ENCODE peak calls at places on chromosomes 13 and 19, in eight cellular contexts. G is body of pancreas, J is sigmoid colon, T is GM12892, W is tibial nerve, D is heart left ventricle, E is HepG2, N is adrenal gland. B is an unnamed sample.

GRCh38 chr19:15331419-15332310 is 674 bp downstream of the BRD4 start:
- DNase-seq in G (peak), J (peak), T (peak), W (no peak), D (peak), E (no peak), N (peak), B (peak)

GRCh38 chr13:50421457-50422130 is 406.4 kb downstream of the KCNRG start:
- DNase-seq in G (no peak), J (no peak), T (no peak), W (no peak), D (no peak), E (no peak), N (no peak), B (no peak)

GRCh38 chr19:16274466-16274865 is 50.2 kb upstream of the KLF2 start:
- DNase-seq in G (no peak), J (no peak), T (no peak), W (no peak), D (no peak), E (no peak), N (no peak), B (no peak)

GRCh38 chr19:46609511-46610412 is 8.6 kb downstream of the CALM3 start:
- DNase-seq in G (peak), J (peak), T (no peak), W (peak), D (peak), E (no peak), N (no peak), B (no peak)

GRCh38 chr13:111396457-111396856 is 76.0 kb downstream of the TEX29 start:
- DNase-seq in G (no peak), J (no peak), T (no peak), W (no peak), D (no peak), E (no peak), N (no peak), B (no peak)

GRCh38 chr13:51000058-51000457 is 90.5 kb downstream of the RNASEH2B start:
- DNase-seq in G (no peak), J (no peak), T (no peak), W (no peak), D (no peak), E (no peak), N (no peak), B (no peak)

GRCh38 chr19:42291437-42291815 is 10.5 kb upstream of the PRR19 start:
- DNase-seq in G (no peak), J (no peak), T (no peak), W (no peak), D (no peak), E (no peak), N (peak), B (no peak)

GRCh38 chr19:11191273-11191755 is 6.0 kb downstream of the KANK2 start:
- DNase-seq in G (peak), J (peak), T (no peak), W (peak), D (peak), E (no peak), N (peak), B (peak)

GRCh38 chr19:45200614-45201013 is 22.0 kb downstream of the BLOC1S3 start:
- DNase-seq in G (peak), J (no peak), T (no peak), W (no peak), D (no peak), E (peak), N (peak), B (no peak)

GRCh38 chr19:18557474-18558201 is at the start of gene KXD1:
- DNase-seq in G (peak), J (peak), T (peak), W (peak), D (peak), E (peak), N (peak), B (peak)
- TF ChIP-seq POLR2A in G (peak), J (peak), T (peak), W (peak), D (no peak), E (peak), N (peak), B (peak)

GRCh38 chr13:40801255-40802217 is 12.1 kb downstream of the SLC25A15 start:
- DNase-seq in G (peak), J (no peak), T (no peak), W (no peak), D (no peak), E (peak), N (no peak), B (no peak)
- TF ChIP-seq POLR2A in G (peak), J (no peak), T (no peak), W (no peak), D (no peak), E (no peak), N (no peak), B (no peak)

GRCh38 chr13:32142956-32143375 is 111.4 kb downstream of the FRY start:
- DNase-seq in G (no peak), J (no peak), T (no peak), W (no peak), D (no peak), E (peak), N (no peak), B (no peak)
- TF ChIP-seq POLR2A in G (no peak), J (no peak), T (no peak), W (no peak), D (no peak), E (no peak), N (no peak), B (no peak)

GRCh38 chr13:46182491-46182877 is 507 bp upstream of the LCP1 start:
- DNase-seq in G (no peak), J (no peak), T (no peak), W (no peak), D (no peak), E (no peak), N (no peak), B (no peak)

GRCh38 chr13:46183018-46183940 is 1.3 kb upstream of the LCP1 start:
- DNase-seq in G (no peak), J (no peak), T (no peak), W (no peak), D (no peak), E (no peak), N (no peak), B (no peak)

GRCh38 chr13:46179576-46180368 is 2.2 kb downstream of the LCP1 start:
- DNase-seq in G (peak), J (no peak), T (no peak), W (no peak), D (peak), E (no peak), N (no peak), B (no peak)

GRCh38 chr13:46180393-46180792 is 1.6 kb downstream of the LCP1 start:
- DNase-seq in G (no peak), J (no peak), T (no peak), W (no peak), D (no peak), E (no peak), N (no peak), B (no peak)

GRCh38 chr13:46181799-46182490 is at the start of gene LCP1:
- DNase-seq in G (no peak), J (no peak), T (no peak), W (no peak), D (no peak), E (no peak), N (no peak), B (no peak)
- TF ChIP-seq POLR2A in G (peak), J (peak), T (peak), W (peak), D (no peak), E (no peak), N (peak), B (no peak)

GRCh38 chr19:7925171-7925837 is 631 bp downstream of the CTXN1 start:
- DNase-seq in G (peak), J (peak), T (peak), W (no peak), D (no peak), E (peak), N (peak), B (peak)

GRCh38 chr19:7927605-7928333 is 1.8 kb upstream of the CTXN1 start:
- DNase-seq in G (no peak), J (no peak), T (no peak), W (no peak), D (no peak), E (no peak), N (peak), B (no peak)

GRCh38 chr19:7926727-7927604 is 1.0 kb upstream of the CTXN1 start:
- DNase-seq in G (no peak), J (no peak), T (no peak), W (no peak), D (no peak), E (no peak), N (no peak), B (no peak)

GRCh38 chr19:7924651-7925170 is 1.2 kb downstream of the CTXN1 start:
- DNase-seq in G (no peak), J (no peak), T (no peak), W (no peak), D (no peak), E (no peak), N (no peak), B (no peak)

GRCh38 chr19:7926021-7926726 is at the start of gene CTXN1:
- DNase-seq in G (peak), J (peak), T (peak), W (peak), D (peak), E (no peak), N (peak), B (peak)
- TF ChIP-seq POLR2A in G (no peak), J (peak), T (peak), W (no peak), D (no peak), E (peak), N (peak), B (no peak)

DNA sequence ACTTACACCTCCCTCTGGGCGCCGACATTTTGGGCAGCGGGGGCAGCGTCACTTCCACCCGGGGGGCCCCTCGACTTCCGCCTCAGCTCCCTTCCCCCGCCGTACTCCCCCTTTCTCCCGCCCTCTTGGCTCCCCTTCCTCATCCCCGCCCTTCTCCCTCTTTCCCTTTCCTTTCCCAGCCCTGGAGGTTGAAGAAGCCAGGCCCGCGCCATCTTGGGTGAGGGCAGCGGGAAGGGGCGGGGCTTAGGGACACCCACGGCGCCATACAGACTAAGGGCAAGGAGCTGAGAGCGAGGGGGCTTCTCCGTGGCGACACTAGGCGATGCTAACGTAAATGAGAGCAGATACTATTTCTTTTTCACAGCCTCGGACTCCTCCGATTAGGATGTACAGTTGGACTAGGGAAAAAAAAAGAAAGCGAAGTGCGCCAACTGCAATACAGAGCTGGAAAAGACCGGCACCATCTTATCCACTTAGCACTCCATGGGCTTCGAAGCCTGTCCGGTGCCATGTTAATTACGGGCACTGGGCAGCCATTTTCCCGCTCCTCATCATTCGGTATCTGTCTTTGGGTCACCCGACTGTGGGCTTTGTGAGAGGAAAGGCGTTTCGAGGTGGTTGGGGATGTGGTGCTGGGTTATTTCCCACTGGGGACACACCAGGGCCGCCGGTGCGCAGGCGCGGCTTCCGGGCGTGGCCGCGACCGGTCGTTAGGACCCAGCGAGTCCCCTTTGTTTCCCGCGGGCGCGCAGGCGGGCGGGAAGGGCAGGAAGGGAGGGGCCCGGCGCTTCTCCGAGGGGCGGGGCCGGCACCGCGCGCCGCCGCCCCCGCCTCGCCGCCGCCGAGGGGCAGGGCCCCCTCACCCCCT is at the start of the genes FIZ1 and ZNF524:
- DNase-seq in G (peak), J (peak), T (peak), W (peak), D (peak), E (peak), N (peak), B (peak)
- TF ChIP-seq POLR2A in G (peak), J (no peak), T (peak), W (no peak), D (no peak), E (peak), N (no peak), B (peak)

GRCh38 chr19:39411832-39412099 is 703 bp upstream of the PLEKHG2 start:
- DNase-seq in G (peak), J (peak), T (no peak), W (peak), D (peak), E (peak), N (peak), B (peak)

GRCh38 chr19:39413903-39414608 is 1.6 kb downstream of the PLEKHG2 start:
- DNase-seq in G (no peak), J (peak), T (no peak), W (no peak), D (no peak), E (peak), N (peak), B (no peak)

GRCh38 chr19:39412100-39412866 is at the start of gene PLEKHG2:
- DNase-seq in G (peak), J (peak), T (peak), W (peak), D (peak), E (peak), N (peak), B (peak)

GRCh38 chr19:39412867-39413268 is 399 bp downstream of the PLEKHG2 start:
- DNase-seq in G (peak), J (no peak), T (no peak), W (no peak), D (no peak), E (no peak), N (no peak), B (no peak)

GRCh38 chr19:39413269-39413902 is 917 bp downstream of the PLEKHG2 start:
- DNase-seq in G (peak), J (peak), T (no peak), W (no peak), D (peak), E (no peak), N (peak), B (no peak)
- TF ChIP-seq POLR2A in G (no peak), J (no peak), T (peak), W (no peak), D (no peak), E (no peak), N (no peak), B (peak)

B was measured in H54.